ENCODE peak calls at places on chromosomes 3 and 15, in ten cellular contexts. M, I, Q, P, F, U, C, Z, X and J are unnamed samples.

GRCh38 chr15:51579012-51579411 is 43.6 kb downstream of the DMXL2 start:
- DNase-seq in I (no peak), X (no peak), P (no peak), M (peak; percentile 17), Z (no peak), Q (no peak), U (no peak), F (no peak), C (no peak), J (no peak)

GRCh38 chr3:98058244-98058960 is 23.3 kb upstream of the GABRR3 start:
- DNase-seq in X (no peak), M (peak; percentile 57), P (no peak), C (no peak), Z (no peak), Q (no peak), U (no peak), I (no peak), F (no peak), J (no peak)

GRCh38 chr15:43518073-43518761 is 809 bp downstream of the MAP1A start:
- DNase-seq in M (peak; percentile 43), P (peak; percentile 70), F (peak; percentile 46), Q (no peak), I (no peak), C (peak; percentile 74), X (no peak), U (no peak), Z (no peak), J (no peak)

GRCh38 chr3:177109688-177110087 is 87.6 kb downstream of the TBL1XR1 start:
- DNase-seq in P (no peak), F (no peak), U (no peak), Z (no peak), C (peak; percentile 50), X (no peak), Q (no peak), I (no peak), M (no peak), J (no peak)

GRCh38 chr3:56801151-56801596 is 575 bp downstream of the ARHGEF3 start:
- DNase-seq in P (no peak), C (peak; percentile 27), M (no peak), I (no peak), X (no peak), Q (peak; percentile 24), F (peak; percentile 20), U (no peak), Z (no peak), J (no peak)

GRCh38 chr15:27017168-27017809 is 46.3 kb downstream of the GABRG3 start:
- DNase-seq in I (no peak), P (peak; percentile 84), M (peak; percentile 54), U (no peak), X (no peak), Q (peak; percentile 70), C (peak; percentile 62), F (no peak), Z (peak; percentile 44), J (peak; percentile 46)

GRCh38 chr3:167030059-167030458 is 350.0 kb downstream of the ZBBX start:
- DNase-seq in Q (no peak), X (no peak), P (no peak), I (no peak), Z (no peak), C (no peak), M (no peak), U (no peak), F (no peak), J (no peak)

GRCh38 chr15:25422021-25422420 is 16.8 kb downstream of the UBE3A start:
- DNase-seq in I (peak; percentile 11), Q (peak; percentile 41), M (no peak), Z (no peak), C (no peak), X (no peak), P (no peak), U (no peak), F (no peak), J (peak; percentile 21)

GRCh38 chr3:53071882-53072431 is 26.1 kb upstream of the SFMBT1 start:
- DNase-seq in Z (no peak), X (no peak), C (no peak), P (no peak), M (no peak), F (no peak), I (no peak), U (no peak), Q (no peak), J (no peak)

GRCh38 chr3:53074761-53075742 is 29.2 kb upstream of the SFMBT1 start:
- DNase-seq in I (no peak), Q (no peak), Z (no peak), P (no peak), F (no peak), X (no peak), C (no peak), U (no peak), M (no peak), J (no peak)

GRCh38 chr3:53074366-53074696 is 28.5 kb upstream of the SFMBT1 start:
- DNase-seq in Z (no peak), M (no peak), X (no peak), C (no peak), U (no peak), P (no peak), I (no peak), F (no peak), Q (no peak), J (no peak)

GRCh38 chr3:53072653-53073552 is 27.0 kb upstream of the SFMBT1 start:
- DNase-seq in Z (peak; percentile 93), M (peak; percentile 79), X (peak; percentile 96), P (peak; percentile 93), U (no peak), Q (peak; percentile 84), I (no peak), F (peak; percentile 74), C (peak; percentile 89), J (peak; percentile 76)

DNA sequence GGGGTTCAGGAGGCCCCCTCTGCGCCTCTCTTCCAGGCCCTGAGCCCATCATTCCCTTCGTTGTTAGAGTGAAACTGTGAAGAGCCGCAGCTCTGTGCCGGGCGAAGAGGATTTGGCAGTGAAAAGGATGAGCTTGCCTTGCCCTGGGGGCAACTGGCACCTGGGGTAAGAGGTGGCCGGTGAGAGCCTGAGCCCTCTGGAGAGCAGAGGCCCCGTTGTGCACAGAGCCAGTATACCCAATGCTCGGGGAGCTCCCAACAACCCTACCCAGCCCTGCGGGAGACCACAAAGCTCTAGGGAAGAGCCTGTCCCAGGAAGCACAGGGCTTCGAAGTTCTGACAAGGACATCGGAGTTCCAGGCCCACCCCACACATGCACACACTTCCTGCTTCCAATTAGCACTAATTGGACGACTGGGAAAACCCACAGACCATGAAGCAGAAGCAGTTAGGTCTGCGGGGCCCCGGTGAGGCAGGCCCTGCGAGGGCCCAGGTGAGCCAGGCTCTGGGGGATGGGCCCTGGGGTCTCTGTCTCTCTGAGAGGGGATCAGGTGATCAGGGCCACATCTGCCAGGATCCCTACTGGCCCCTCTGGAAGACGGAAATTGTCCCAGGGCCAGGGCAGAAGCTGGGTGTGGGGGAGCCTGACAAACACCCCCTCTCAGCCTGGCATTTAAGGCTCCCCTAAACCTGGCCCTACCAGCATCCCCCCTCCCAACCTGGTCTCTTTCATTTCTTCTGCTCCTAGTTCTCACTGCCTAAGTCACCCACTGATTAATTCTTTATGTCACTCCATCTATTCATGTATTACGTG is 27.9 kb upstream of the SFMBT1 start:
- DNase-seq in U (no peak), X (no peak), M (no peak), P (no peak), Q (no peak), I (no peak), C (no peak), Z (no peak), F (no peak), J (no peak)
- TF ChIP-seq CTCF in U (no peak), X (no peak), M (no peak), P (no peak), Q (no peak), I (no peak), C (no peak), Z (no peak), F (no peak), J (no peak)

GRCh38 chr3:118810499-118811035 is 224.1 kb downstream of the IGSF11 start:
- DNase-seq in F (no peak), U (no peak), Z (no peak), M (no peak), Q (peak; percentile 43), I (no peak), P (no peak), X (no peak), C (no peak), J (no peak)
- H3K4me3 ChIP-seq in F (no peak overlapping the region), U (no peak overlapping the region), Z (no peak overlapping the region), M (no peak overlapping the region), Q (peak overlapping the region; percentile 43), I (no peak overlapping the region), P (no peak overlapping the region), X (no peak overlapping the region), C (no peak overlapping the region), J (no peak overlapping the region)

DNA sequence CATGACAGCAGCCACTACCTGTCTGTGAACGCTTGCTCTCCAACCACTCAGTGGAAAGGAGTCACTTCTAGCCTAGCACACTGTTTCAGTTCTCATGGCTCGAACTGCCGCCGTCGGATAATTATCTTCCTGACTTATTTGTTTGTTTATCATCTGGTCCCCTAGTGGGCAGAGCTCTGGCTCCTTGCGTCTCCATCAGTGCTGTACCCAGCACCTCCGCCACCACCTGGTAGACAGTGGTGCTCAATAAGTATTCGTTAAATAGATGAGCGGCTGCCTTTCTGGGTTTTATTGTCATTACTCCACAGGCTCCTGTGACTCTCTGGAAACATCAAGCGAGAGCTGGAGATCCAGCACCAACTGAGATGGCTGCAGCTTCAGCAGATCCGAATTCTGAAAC is 297.5 kb downstream of the NTRK3 start:
- DNase-seq in C (no peak), U (no peak), I (no peak), Z (no peak), M (no peak), P (peak; percentile 65), F (no peak), Q (no peak), X (no peak), J (no peak)
- TF ChIP-seq CTCF in C (no peak), U (no peak), I (no peak), Z (no peak), M (peak; percentile 12), P (peak; percentile 57), F (no peak), Q (no peak), X (no peak), J (no peak)

GRCh38 chr3:15207836-15208504 is 1.9 kb downstream of the CAPN7 start:
- DNase-seq in C (no peak), M (peak; percentile 29), P (no peak), F (no peak), U (no peak), X (no peak), Q (no peak), Z (no peak), I (no peak), J (peak; percentile 19)

GRCh38 chr3:15204005-15204404 is 2.0 kb upstream of the CAPN7 start:
- DNase-seq in C (no peak), Q (peak; percentile 77), U (no peak), M (peak; percentile 16), X (no peak), P (peak; percentile 7), Z (no peak), F (no peak), I (no peak), J (peak; percentile 34)

GRCh38 chr3:15205934-15206661 is at the start of gene CAPN7:
- DNase-seq in U (peak; percentile 90), P (peak; percentile 94), C (peak; percentile 95), Z (peak; percentile 96), Q (peak; percentile 96), M (peak; percentile 94), X (peak; percentile 99), F (peak; percentile 93), I (peak; percentile 75), J (peak; percentile 86)

GRCh38 chr3:15206662-15207576 is 873 bp downstream of the CAPN7 start:
- DNase-seq in X (no peak), F (peak; percentile 11), M (peak; percentile 51), P (peak; percentile 42), Z (peak; percentile 43), C (peak; percentile 76), U (peak; percentile 58), Q (peak; percentile 48), I (no peak), J (peak; percentile 55)

DNA sequence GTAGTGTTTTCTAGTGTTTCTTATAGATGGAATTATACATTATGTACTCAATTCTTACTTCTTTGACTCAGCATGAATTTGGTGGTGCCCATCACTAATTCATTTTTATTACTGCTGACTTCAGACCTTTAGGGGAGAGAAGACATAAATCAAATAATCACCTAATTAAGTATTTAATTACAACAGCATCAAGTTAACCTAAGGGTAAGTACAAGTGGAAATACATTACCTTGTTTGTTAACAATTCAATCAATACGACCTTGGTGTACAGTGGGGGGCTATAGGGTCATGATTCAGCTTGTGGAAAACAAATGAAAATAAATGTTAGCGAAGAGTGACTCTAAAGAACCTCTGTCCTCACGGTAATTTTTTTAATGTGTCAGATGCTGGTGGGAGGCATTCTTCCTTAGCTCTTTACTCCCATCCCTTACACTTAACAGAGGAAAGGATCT is 538 bp upstream of the CAPN7 start:
- DNase-seq in X (no peak), Q (no peak), F (no peak), Z (no peak), M (no peak), C (no peak), U (no peak), I (no peak), P (no peak), J (no peak)
- H3K4me3 ChIP-seq in X (peak overlapping the region; percentile 94), Q (peak overlapping the region; percentile 92), F (peak overlapping the region; percentile 52), Z (peak overlapping the region; percentile 92), M (peak overlapping the region; percentile 77), C (peak overlapping the region; percentile 74), U (peak overlapping the region; percentile 99), I (peak overlapping the region; percentile 60), P (peak overlapping the region; percentile 65), J (peak overlapping the region; percentile 65)